ENCODE peak calls at places on chromosome 5, in five cellular contexts. One of them, this sample, is unnamed. For H3K4me1, the result is how much of the 10 kb centered on the place peaks cover.

GRCh38 chr5:143738415-143739401 is 73.3 kb upstream of the HMHB1 start:
- DNase-seq in K562: no peak
- DNase-seq in HepG2: no peak
- DNase-seq in GM23338: no peak
- DNase-seq in stomach: no peak
- DNase-seq in this sample: no peak

GRCh38 chr5:39892708-39893107 is 467.9 kb upstream of the DAB2 start:
- DNase-seq in stomach: no peak
- DNase-seq in GM23338: no peak
- DNase-seq in HepG2: no peak
- DNase-seq in K562: no peak
- DNase-seq in this sample: no peak

GRCh38 chr5:20020235-20020634 is 32.2 kb upstream of the CDH18 start:
- DNase-seq in GM23338: peak
- DNase-seq in stomach: no peak
- DNase-seq in HepG2: no peak
- DNase-seq in K562: no peak
- DNase-seq in this sample: no peak

GRCh38 chr5:95848701-95849100 is 26.2 kb upstream of the GLRX start:
- DNase-seq in K562: no peak
- DNase-seq in HepG2: no peak
- DNase-seq in GM23338: no peak
- DNase-seq in stomach: no peak
- DNase-seq in this sample: no peak

GRCh38 chr5:142817031-142817430 is 46.9 kb downstream of the ARHGAP26 start:
- DNase-seq in stomach: no peak
- DNase-seq in GM23338: no peak
- DNase-seq in HepG2: no peak
- DNase-seq in K562: no peak
- DNase-seq in this sample: no peak

GRCh38 chr5:176646707-176647029 is 616 bp upstream of the TSPAN17 start:
- DNase-seq in stomach: no peak
- DNase-seq in HepG2: no peak
- DNase-seq in GM23338: no peak
- DNase-seq in K562: peak
- DNase-seq in this sample: no peak

GRCh38 chr5:61055434-61056006 is 106.7 kb downstream of the SMIM15 start:
- DNase-seq in stomach: no peak
- DNase-seq in K562: peak
- DNase-seq in HepG2: peak
- DNase-seq in GM23338: peak
- DNase-seq in this sample: no peak

GRCh38 chr5:141084487-141084989 is 9.9 kb upstream of the PCDHB2 start:
- DNase-seq in HepG2: peak
- DNase-seq in GM23338: peak
- DNase-seq in K562: peak
- DNase-seq in stomach: no peak
- DNase-seq in this sample: no peak

GRCh38 chr5:79754865-79755555 is 65.4 kb downstream of the CMYA5 start:
- DNase-seq in GM23338: no peak
- DNase-seq in HepG2: peak
- DNase-seq in K562: no peak
- DNase-seq in stomach: no peak
- DNase-seq in this sample: no peak

GRCh38 chr5:32677023-32677422 is 34.1 kb upstream of the NPR3 start:
- DNase-seq in stomach: no peak
- DNase-seq in HepG2: no peak
- DNase-seq in K562: no peak
- DNase-seq in GM23338: peak
- DNase-seq in this sample: no peak

GRCh38 chr5:95390812-95391492 is at the start of gene FAM81B:
- DNase-seq in HepG2: no peak
- DNase-seq in GM23338: no peak
- DNase-seq in stomach: no peak
- DNase-seq in K562: no peak
- DNase-seq in this sample: no peak

GRCh38 chr5:112419050-112419595 is at the start of gene EPB41L4A:
- DNase-seq in GM23338: peak
- DNase-seq in stomach: peak
- DNase-seq in K562: no peak
- DNase-seq in HepG2: no peak
- DNase-seq in this sample: no peak

GRCh38 chr5:93355691-93356090 is 225.3 kb downstream of the NR2F1-AS1 start:
- DNase-seq in stomach: no peak
- DNase-seq in GM23338: no peak
- DNase-seq in K562: no peak
- DNase-seq in HepG2: no peak
- DNase-seq in this sample: no peak

GRCh38 chr5:2352101-2352861 is 399.2 kb downstream of the IRX2 start:
- DNase-seq in GM23338: no peak
- DNase-seq in stomach: no peak
- DNase-seq in HepG2: peak
- DNase-seq in K562: no peak
- DNase-seq in this sample: no peak

GRCh38 chr5:134174841-134175839 is 1.6 kb downstream of the SKP1 start:
- DNase-seq in K562: peak
- DNase-seq in stomach: no peak
- DNase-seq in GM23338: peak
- DNase-seq in HepG2: peak
- DNase-seq in this sample: no peak

GRCh38 chr5:143431789-143432188 is 28.3 kb upstream of the NR3C1 start:
- DNase-seq in HepG2: no peak
- DNase-seq in stomach: no peak
- DNase-seq in K562: no peak
- DNase-seq in GM23338: no peak
- DNase-seq in this sample: no peak

GRCh38 chr5:181188700-181189362 is 16.2 kb downstream of the TRIM7 start:
- DNase-seq in stomach: peak
- DNase-seq in HepG2: peak
- DNase-seq in K562: peak
- DNase-seq in GM23338: peak
- DNase-seq in this sample: peak

GRCh38 chr5:154288145-154288544 is 97.6 kb downstream of the GALNT10 start:
- DNase-seq in K562: no peak
- DNase-seq in HepG2: peak
- DNase-seq in stomach: peak
- DNase-seq in GM23338: peak
- DNase-seq in this sample: no peak

GRCh38 chr5:77744116-77744515 is 32.0 kb downstream of the TBCA start:
- DNase-seq in GM23338: no peak
- DNase-seq in HepG2: no peak
- DNase-seq in K562: no peak
- DNase-seq in stomach: no peak
- DNase-seq in this sample: no peak

GRCh38 chr5:80516826-80517225 is 28.9 kb downstream of the FAM151B start:
- DNase-seq in stomach: no peak
- DNase-seq in K562: no peak
- DNase-seq in GM23338: no peak
- DNase-seq in HepG2: no peak
- DNase-seq in this sample: no peak

GRCh38 chr5:90390933-90391332 is 18.6 kb downstream of the CETN3 start:
- DNase-seq in K562: no peak
- DNase-seq in HepG2: no peak
- DNase-seq in stomach: no peak
- DNase-seq in GM23338: peak
- DNase-seq in this sample: no peak

GRCh38 chr5:166509085-166509484 is 1782.4 kb upstream of the WWC1 start:
- DNase-seq in stomach: no peak
- DNase-seq in K562: peak
- DNase-seq in HepG2: no peak
- DNase-seq in GM23338: peak
- DNase-seq in this sample: no peak

GRCh38 chr5:7529880-7530279 is 133.9 kb downstream of the ADCY2 start:
- DNase-seq in HepG2: no peak
- DNase-seq in K562: no peak
- DNase-seq in stomach: no peak
- DNase-seq in GM23338: peak
- DNase-seq in this sample: no peak

GRCh38 chr5:22900801-22901310 is 47.7 kb upstream of the CDH12 start:
- DNase-seq in K562: no peak
- DNase-seq in GM23338: no peak
- DNase-seq in HepG2: no peak
- DNase-seq in stomach: no peak
- DNase-seq in this sample: peak

GRCh38 chr5:96096724-96097123 is 135.1 kb upstream of the ELL2 start:
- DNase-seq in HepG2: no peak
- DNase-seq in K562: no peak
- DNase-seq in stomach: no peak
- DNase-seq in GM23338: no peak
- DNase-seq in this sample: no peak

GRCh38 chr5:40929049-40929448 is 19.8 kb downstream of the C7 start:
- DNase-seq in GM23338: peak
- DNase-seq in K562: no peak
- DNase-seq in stomach: no peak
- DNase-seq in HepG2: no peak
- DNase-seq in this sample: no peak

GRCh38 chr5:143870871-143871632 is 59.1 kb downstream of the HMHB1 start:
- DNase-seq in HepG2: no peak
- DNase-seq in stomach: no peak
- DNase-seq in GM23338: peak
- DNase-seq in K562: no peak
- DNase-seq in this sample: no peak

DNA sequence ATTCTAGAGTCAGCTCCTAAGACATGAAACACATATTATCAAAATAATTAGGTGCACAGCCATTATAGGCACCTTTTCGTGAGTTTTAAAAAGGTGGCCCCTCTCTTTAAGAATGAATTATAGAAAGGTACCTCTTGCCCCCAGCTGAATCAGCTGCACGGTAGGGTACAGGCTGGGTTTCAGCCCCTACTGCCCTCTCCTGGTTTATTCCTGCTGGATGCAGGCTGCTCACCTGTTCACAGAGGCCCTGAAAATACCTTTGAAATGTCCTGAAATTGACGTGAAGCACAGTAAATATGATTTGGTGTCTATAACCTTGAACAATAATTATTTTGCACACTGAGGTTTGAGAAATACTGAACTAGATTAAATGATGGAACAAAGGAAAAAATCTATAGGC is 504.8 kb upstream of the SGCD start:
- DNase-seq in K562: no peak
- DNase-seq in stomach: no peak
- DNase-seq in GM23338: peak
- DNase-seq in HepG2: no peak
- DNase-seq in this sample: no peak
- TF ChIP-seq CTCF in K562: no peak
- TF ChIP-seq CTCF in stomach: no peak
- TF ChIP-seq CTCF in GM23338: peak
- TF ChIP-seq CTCF in HepG2: peak
- TF ChIP-seq CTCF in this sample: no peak

DNA sequence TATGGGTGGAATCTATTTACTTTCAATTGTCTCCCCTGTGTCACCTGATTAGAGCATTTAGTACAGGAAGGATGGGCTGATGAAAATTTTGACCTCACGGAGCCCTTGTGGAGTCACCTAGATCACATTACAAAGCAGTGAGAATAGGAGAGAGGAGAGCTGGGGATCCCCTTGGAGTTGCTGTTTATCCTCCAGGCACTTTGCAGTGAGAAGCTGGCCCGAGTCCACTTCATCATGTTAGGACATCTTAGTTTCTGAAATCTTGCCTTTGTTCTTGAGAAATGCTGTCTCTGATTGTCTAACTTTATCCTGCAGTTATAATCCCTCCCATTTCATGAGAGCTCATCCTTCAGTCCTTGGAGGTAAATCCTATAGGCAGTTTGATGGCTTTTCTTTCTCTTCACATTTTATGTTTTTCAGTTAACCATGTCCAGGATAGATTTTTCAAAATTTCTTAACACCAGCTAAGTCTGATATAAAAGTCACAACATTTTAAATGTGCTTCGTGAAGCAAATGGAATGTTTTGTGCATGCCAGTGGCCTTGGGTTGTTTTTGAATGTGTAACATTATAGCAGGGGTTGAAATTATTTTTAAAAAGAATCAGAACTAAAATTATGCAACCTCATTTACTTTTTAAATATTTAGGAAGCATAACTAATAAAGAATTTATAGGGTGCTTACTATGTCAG is 200.9 kb downstream of the ARHGEF28 start:
- DNase-seq in stomach: no peak
- DNase-seq in K562: no peak
- DNase-seq in GM23338: peak
- DNase-seq in HepG2: no peak
- DNase-seq in this sample: peak
- TF ChIP-seq POLR2AphosphoS5 in stomach: no peak
- TF ChIP-seq POLR2AphosphoS5 in K562: no peak
- TF ChIP-seq POLR2AphosphoS5 in GM23338: no peak
- TF ChIP-seq POLR2AphosphoS5 in HepG2: no peak
- TF ChIP-seq POLR2AphosphoS5 in this sample: no peak

GRCh38 chr5:115531380-115531779 is 13.2 kb downstream of the FEM1C start:
- DNase-seq in K562: no peak
- DNase-seq in HepG2: no peak
- DNase-seq in stomach: no peak
- DNase-seq in GM23338: no peak
- DNase-seq in this sample: no peak

GRCh38 chr5:115524199-115524598 is 20.4 kb downstream of the FEM1C start:
- DNase-seq in stomach: no peak
- DNase-seq in HepG2: no peak
- DNase-seq in K562: no peak
- DNase-seq in GM23338: no peak
- DNase-seq in this sample: no peak

GRCh38 chr5:115530426-115530825 is 14.1 kb downstream of the FEM1C start:
- DNase-seq in HepG2: no peak
- DNase-seq in GM23338: no peak
- DNase-seq in K562: no peak
- DNase-seq in stomach: no peak
- DNase-seq in this sample: no peak

GRCh38 chr5:115522832-115523365 is 21.7 kb downstream of the FEM1C start:
- DNase-seq in K562: no peak
- DNase-seq in HepG2: no peak
- DNase-seq in stomach: no peak
- DNase-seq in GM23338: no peak
- DNase-seq in this sample: no peak

GRCh38 chr5:115526604-115527003 is 18.0 kb downstream of the FEM1C start:
- DNase-seq in HepG2: no peak
- DNase-seq in stomach: no peak
- DNase-seq in GM23338: no peak
- DNase-seq in K562: no peak
- DNase-seq in this sample: no peak
- H3K4me1 ChIP-seq in HepG2: under half
- H3K4me1 ChIP-seq in stomach: half or more
- H3K4me1 ChIP-seq in GM23338: under half
- H3K4me1 ChIP-seq in K562: under half
- H3K4me1 ChIP-seq in this sample: under half

DNA sequence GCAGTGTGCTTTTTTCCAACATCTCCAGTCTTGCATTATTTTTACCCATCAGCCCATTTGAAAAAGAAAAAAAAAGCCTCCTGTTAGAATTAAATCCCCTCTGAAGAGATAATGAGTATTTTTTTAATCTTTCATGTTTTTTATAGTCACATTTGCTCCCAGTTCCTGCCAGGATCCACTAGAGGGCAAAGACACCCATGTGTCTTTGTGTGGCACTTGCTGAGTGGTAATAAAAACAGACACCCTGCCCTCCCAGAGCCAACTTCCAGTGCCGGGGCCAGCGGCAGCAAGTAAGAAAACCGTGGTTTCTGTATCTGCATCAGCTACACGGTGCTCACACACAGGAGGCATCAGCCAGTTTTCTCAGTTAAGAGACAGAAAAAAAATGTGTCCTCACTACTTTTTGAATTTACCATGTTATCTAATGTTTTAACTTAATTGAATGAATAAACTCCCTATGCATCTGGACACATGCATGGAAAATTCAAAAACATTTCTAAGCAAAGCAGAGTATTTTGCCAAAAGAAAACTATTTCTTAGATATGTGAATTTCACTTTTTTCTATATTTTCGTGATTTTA is 70.2 kb upstream of the PLEKHG4B start:
- DNase-seq in GM23338: peak
- DNase-seq in stomach: no peak
- DNase-seq in K562: no peak
- DNase-seq in HepG2: no peak
- DNase-seq in this sample: no peak
- TF ChIP-seq CTCF in GM23338: peak
- TF ChIP-seq CTCF in stomach: no peak
- TF ChIP-seq CTCF in K562: peak
- TF ChIP-seq CTCF in HepG2: no peak
- TF ChIP-seq CTCF in this sample: no peak